ENCODE peak calls at places on chromosomes 11 and 22, in six cellular contexts. W is SW 1271, L is kidney, H is C1 segment of cervical spinal cord, P is right lobe of liver, X is substantia nigra. V is an unnamed sample.

GRCh38 chr11:10450451-10451398 is 4.3 kb upstream of the AMPD3 start:
- DNase-seq in P (peak), X (peak), W (no peak), H (peak), L (peak), V (peak)

GRCh38 chr11:116925050-116925449 is 87.6 kb upstream of the APOA1 start:
- DNase-seq in H (no peak), P (no peak), L (no peak), W (no peak), X (no peak), V (no peak)

GRCh38 chr11:69105431-69106123 is 50.2 kb upstream of the SMIM38 start:
- DNase-seq in L (peak), W (no peak), P (peak), H (no peak), X (no peak), V (no peak)

GRCh38 chr22:48228468-48228867 is 1466.0 kb downstream of the TBC1D22A start:
- DNase-seq in P (peak), W (no peak), L (no peak), H (no peak), X (no peak), V (peak)

GRCh38 chr11:4991066-4991465 is 3.6 kb upstream of the OR51L1 start:
- DNase-seq in L (no peak), H (no peak), W (no peak), P (no peak), X (no peak), V (no peak)

GRCh38 chr11:93131709-93132108 is 66.1 kb downstream of the SLC36A4 start:
- DNase-seq in L (no peak), H (no peak), W (peak), X (no peak), P (no peak), V (no peak)

GRCh38 chr11:27873664-27874063 is 173.4 kb upstream of the BDNF start:
- DNase-seq in L (no peak), W (no peak), X (no peak), H (no peak), P (no peak), V (no peak)

GRCh38 chr11:79264284-79264683 is 176.5 kb downstream of the TENM4 start:
- DNase-seq in P (no peak), W (no peak), X (no peak), H (no peak), L (no peak), V (no peak)

GRCh38 chr22:28299329-28299728 is 380.3 kb upstream of the PITPNB start:
- DNase-seq in X (no peak), H (no peak), L (no peak), W (no peak), P (no peak), V (no peak)

GRCh38 chr11:17766590-17766989 is 32.0 kb downstream of the KCNC1 start:
- DNase-seq in L (peak), X (no peak), P (no peak), H (no peak), W (no peak), V (no peak)

GRCh38 chr11:102268083-102268984 is 49.0 kb upstream of the BIRC3 start:
- DNase-seq in H (peak), L (peak), W (no peak), P (peak), X (peak), V (peak)

GRCh38 chr22:37485006-37485713 is 1.0 kb downstream of the MFNG start:
- DNase-seq in H (peak), W (no peak), X (no peak), P (peak), L (no peak), V (peak)

GRCh38 chr22:34414467-34415440 is 494.5 kb upstream of the LARGE1 start:
- DNase-seq in X (peak), H (no peak), W (peak), P (peak), L (no peak), V (no peak)

GRCh38 chr11:77761481-77761880 is 59.0 kb downstream of the RSF1 start:
- DNase-seq in L (no peak), P (no peak), W (no peak), H (no peak), X (no peak), V (no peak)

GRCh38 chr11:61448552-61448927 is 18.6 kb downstream of the SDHAF2 start:
- DNase-seq in P (no peak), L (no peak), W (no peak), H (no peak), X (no peak), V (no peak)

GRCh38 chr11:76863196-76863777 is 2.6 kb downstream of the ACER3 start:
- DNase-seq in L (no peak), X (no peak), W (no peak), H (no peak), P (no peak), V (no peak)

GRCh38 chr11:9651481-9651880 is 12.4 kb upstream of the SWAP70 start:
- DNase-seq in P (no peak), H (no peak), L (no peak), X (no peak), W (no peak), V (no peak)

V was measured in stimulated activated effector memory CD8-positive, alpha-beta T cell treated with anti-CD3 and anti-CD28 coated beads, Interleukin-12 subunit alpha, Interleukin-12 subunit beta, amount 100 ng/mL, for 72 hours.